ENCODE peak calls at places on chromosome 21, in six cellular contexts. O is HepG2, J is H1, K is GM12878, X is SK-N-SH, Y is K562. Q is an unnamed sample.

GRCh38 chr21:45596704-45597318 is 46.7 kb upstream of the PCBP3 start:
- DNase-seq in J (peak; percentile 41), O (peak; percentile 52), K (no peak), X (peak; percentile 87), Y (peak; percentile 86), Q (peak; percentile 63)

GRCh38 chr21:37342046-37342632 is 24.4 kb upstream of the DYRK1A start:
- DNase-seq in O (no peak), X (no peak), K (no peak), J (no peak), Y (peak; percentile 19), Q (no peak)

GRCh38 chr21:23127973-23128372 is 2129.8 kb downstream of the NCAM2 start:
- DNase-seq in O (no peak), Y (no peak), K (no peak), J (no peak), X (no peak), Q (no peak)

GRCh38 chr21:31326478-31327247 is 17.4 kb downstream of the TIAM1 start:
- DNase-seq in K (peak; percentile 95), O (no peak), Y (no peak), J (no peak), X (no peak), Q (peak; percentile 10)

GRCh38 chr21:31471865-31472264 is 127.8 kb upstream of the TIAM1 start:
- DNase-seq in J (no peak), O (no peak), Y (no peak), K (no peak), X (no peak), Q (no peak)

GRCh38 chr21:30257773-30258172 is 25.0 kb downstream of the KRTAP24-1 start:
- DNase-seq in J (no peak), Y (peak; percentile 48), X (peak; percentile 10), O (no peak), K (no peak), Q (no peak)

GRCh38 chr21:45328198-45329087 is 40.7 kb upstream of the POFUT2 start:
- DNase-seq in K (no peak), O (no peak), J (no peak), Y (no peak), X (no peak), Q (no peak)

GRCh38 chr21:46227811-46228344 is 696 bp downstream of the LSS start:
- DNase-seq in J (no peak), O (no peak), Y (peak; percentile 37), X (no peak), K (no peak), Q (no peak)

GRCh38 chr21:46388896-46389295 is 64.9 kb downstream of the PCNT start:
- DNase-seq in X (no peak), Y (no peak), J (no peak), K (no peak), O (no peak), Q (no peak)

GRCh38 chr21:37074195-37074510 is 1.1 kb downstream of the TTC3 start:
- DNase-seq in K (no peak), Y (peak; percentile 63), X (peak; percentile 45), J (no peak), O (no peak), Q (no peak)

GRCh38 chr21:15141236-15141970 is 76.6 kb upstream of the NRIP1 start:
- DNase-seq in O (no peak), X (no peak), Y (no peak), K (no peak), J (no peak), Q (no peak)

GRCh38 chr21:36613064-36613463 is 85.9 kb upstream of the SIM2 start:
- DNase-seq in X (no peak), J (no peak), Y (no peak), K (no peak), O (peak; percentile 49), Q (no peak)

GRCh38 chr21:45051580-45052434 is 22.6 kb upstream of the ADARB1 start:
- DNase-seq in K (no peak), X (no peak), Y (no peak), J (no peak), O (no peak), Q (no peak)

GRCh38 chr21:45427331-45428271 is 22.6 kb downstream of the COL18A1 start:
- DNase-seq in X (no peak), Y (peak; percentile 73), J (peak; percentile 67), K (no peak), O (peak; percentile 93), Q (no peak)

GRCh38 chr21:26388731-26389231 is 184.3 kb downstream of the CYYR1 start:
- DNase-seq in O (no peak), X (peak; percentile 13), J (no peak), K (no peak), Y (no peak), Q (no peak)

GRCh38 chr21:45580181-45580575 is 37.9 kb upstream of the SLC19A1 start:
- DNase-seq in Y (no peak), O (no peak), J (no peak), X (no peak), K (no peak), Q (no peak)

GRCh38 chr21:16570196-16570595 is 840.4 kb downstream of the USP25 start:
- DNase-seq in Y (no peak), J (no peak), X (no peak), O (no peak), K (no peak), Q (no peak)

GRCh38 chr21:45747802-45748445 is 104.4 kb downstream of the PCBP3 start:
- DNase-seq in O (no peak), K (no peak), Y (no peak), X (peak; percentile 85), J (no peak), Q (no peak)

GRCh38 chr21:44802396-44803153 is 955 bp upstream of the UBE2G2 start:
- DNase-seq in O (peak; percentile 81), K (no peak), J (no peak), X (peak; percentile 55), Y (peak; percentile 74), Q (peak; percentile 20)

GRCh38 chr21:44368711-44369446 is 15.5 kb downstream of the TRPM2 start:
- DNase-seq in O (no peak), K (no peak), J (no peak), X (peak; percentile 65), Y (no peak), Q (no peak)

DNA sequence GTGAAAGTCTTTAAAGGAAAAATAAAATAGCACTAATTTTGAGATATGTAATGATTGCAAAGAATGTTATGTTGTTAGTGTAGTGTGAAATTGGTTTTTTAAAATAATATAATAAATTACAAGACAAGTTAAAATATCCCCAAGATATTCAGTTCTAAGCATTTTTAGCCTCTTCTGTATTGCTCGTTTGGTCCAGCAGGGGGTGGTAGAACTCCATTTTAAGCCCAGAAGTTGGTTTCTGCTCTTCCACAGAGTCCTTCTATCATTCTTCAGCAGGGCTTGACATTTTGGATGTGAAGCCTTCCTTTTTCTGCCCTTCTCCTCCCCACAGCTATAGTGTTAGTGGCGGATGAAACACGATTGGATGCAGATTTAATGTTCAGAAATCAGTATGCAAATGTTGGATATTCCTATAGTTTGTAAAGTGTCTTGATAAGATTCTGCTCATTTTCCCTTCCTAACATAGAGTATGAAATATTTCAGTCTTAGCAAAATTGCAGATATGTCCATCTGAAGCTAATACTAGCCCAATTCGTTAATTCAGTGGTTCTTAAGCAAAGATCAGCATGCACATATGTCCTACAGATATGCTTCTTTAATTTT is 1.5 kb downstream of the NCAM2 start:
- DNase-seq in J (no peak), Y (peak; percentile 70), O (peak; percentile 9), X (peak; percentile 62), K (no peak), Q (peak; percentile 30)
- TF ChIP-seq POLR2AphosphoS5 in J (no peak), Y (no peak), O (no peak), X (no peak), K (no peak), Q (no peak)

GRCh38 chr21:27515676-27516075 is 548.8 kb upstream of the ADAMTS5 start:
- DNase-seq in X (no peak), J (no peak), O (no peak), K (no peak), Y (no peak), Q (no peak)

GRCh38 chr21:27513825-27514224 is 546.9 kb upstream of the ADAMTS5 start:
- DNase-seq in J (no peak), Y (no peak), X (no peak), O (no peak), K (no peak), Q (no peak)

DNA sequence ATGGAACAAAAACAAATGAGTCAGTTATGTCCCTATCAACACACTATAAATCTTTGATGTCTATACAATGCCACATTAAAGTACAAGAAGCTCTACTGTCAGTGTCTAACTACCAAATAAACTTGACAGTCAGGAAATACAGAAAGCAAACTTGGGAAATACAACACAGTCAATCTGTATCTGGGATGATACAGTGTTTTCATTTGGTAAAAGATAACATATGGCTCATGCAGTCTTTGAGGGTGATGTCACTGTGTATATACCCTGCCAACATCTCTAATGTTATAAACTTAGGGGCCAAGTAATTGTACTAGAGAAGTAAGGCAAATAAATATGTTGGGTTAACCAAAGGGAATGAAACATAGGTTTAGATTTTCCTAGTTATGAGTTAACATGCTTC is 552.5 kb upstream of the ADAMTS5 start:
- DNase-seq in Y (no peak), J (no peak), O (no peak), K (no peak), X (no peak), Q (no peak)
- TF ChIP-seq GABPA in Y (no peak), J (no peak), O (no peak), K (no peak), X (no peak), Q (no peak)

GRCh38 chr21:39724944-39725343 is 20.0 kb upstream of the IGSF5 start:
- DNase-seq in X (peak; percentile 36), J (no peak), Y (no peak), K (no peak), O (no peak), Q (no peak)

GRCh38 chr21:39726133-39726532 is 18.9 kb upstream of the IGSF5 start:
- DNase-seq in X (no peak), K (no peak), Y (no peak), J (no peak), O (no peak), Q (no peak)

GRCh38 chr21:39728341-39728740 is 16.6 kb upstream of the IGSF5 start:
- DNase-seq in X (no peak), K (no peak), J (no peak), O (no peak), Y (no peak), Q (no peak)

GRCh38 chr21:39727401-39728120 is 17.4 kb upstream of the IGSF5 start:
- DNase-seq in J (no peak), O (no peak), Y (no peak), K (no peak), X (no peak), Q (no peak)

DNA sequence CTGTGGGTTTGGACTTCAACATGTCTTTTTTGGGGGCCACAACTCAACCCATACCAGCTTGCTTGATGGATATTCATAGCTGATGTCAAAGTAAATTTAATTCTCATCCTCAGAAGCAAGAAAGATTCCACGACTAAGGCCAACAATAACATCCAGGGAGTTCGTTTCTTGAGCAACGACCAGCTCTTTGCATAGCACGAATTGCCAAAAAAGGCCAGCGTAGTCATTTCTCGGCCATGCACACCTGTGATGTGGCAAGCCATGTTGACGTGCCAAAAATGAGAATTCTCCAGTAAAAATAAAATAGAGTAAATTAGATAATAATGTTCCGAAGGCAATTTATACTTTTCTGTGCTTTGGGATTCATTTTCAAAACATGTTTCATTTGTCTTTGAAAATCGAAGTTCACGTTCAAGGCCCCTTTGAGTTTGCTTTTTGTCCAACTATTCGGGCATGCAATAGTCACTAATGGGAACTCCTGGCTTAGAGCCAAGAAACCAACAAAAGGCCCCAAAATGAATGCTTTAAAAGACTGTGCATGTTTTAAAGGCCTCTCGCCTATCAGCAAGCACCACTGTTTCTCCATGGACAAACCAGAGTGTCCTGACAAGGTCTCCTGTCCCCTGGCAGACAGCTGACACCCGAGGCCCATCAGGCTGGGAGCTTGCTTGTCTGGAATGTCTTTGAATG is 14.4 kb upstream of the IGSF5 start:
- DNase-seq in X (no peak), J (no peak), Y (no peak), K (no peak), O (no peak), Q (no peak)
- TF ChIP-seq POLR2AphosphoS5 in X (no peak), J (no peak), Y (no peak), K (no peak), O (no peak), Q (no peak)

GRCh38 chr21:32994305-32994704 is 31.4 kb upstream of the OLIG2 start:
- DNase-seq in K (no peak), Y (peak; percentile 20), O (no peak), J (no peak), X (peak; percentile 24), Q (peak; percentile 32)
- TF ChIP-seq GABPA in K (no peak), Y (no peak), O (no peak), J (no peak), X (no peak), Q (no peak)

Q was measured in HL-60.